ENCODE peak calls at places on chromosomes 16 and 17, in six cellular contexts. One of them, this sample, is unnamed.

GRCh38 chr16:13542284-13542683 is 377.7 kb upstream of the ERCC4 start:
- DNase-seq in nephron progenitor cell: no peak
- DNase-seq in mammary epithelial cell: no peak
- DNase-seq in AG09309: no peak
- DNase-seq in NCI-H1092: no peak
- DNase-seq in astrocyte of the hippocampus: no peak
- DNase-seq in this sample: no peak

GRCh38 chr16:10878644-10879498 is 1.9 kb downstream of the CIITA start:
- DNase-seq in mammary epithelial cell: peak; percentile 40
- DNase-seq in astrocyte of the hippocampus: peak; percentile 70
- DNase-seq in AG09309: no peak
- DNase-seq in nephron progenitor cell: no peak
- DNase-seq in NCI-H1092: no peak
- DNase-seq in this sample: no peak

GRCh38 chr17:46870116-46870803 is 18.9 kb downstream of the WNT9B start:
- DNase-seq in NCI-H1092: no peak
- DNase-seq in mammary epithelial cell: no peak
- DNase-seq in nephron progenitor cell: no peak
- DNase-seq in astrocyte of the hippocampus: no peak
- DNase-seq in AG09309: no peak
- DNase-seq in this sample: no peak

GRCh38 chr16:19588661-19589060 is 33.2 kb downstream of the VPS35L start:
- DNase-seq in NCI-H1092: no peak
- DNase-seq in AG09309: no peak
- DNase-seq in mammary epithelial cell: no peak
- DNase-seq in nephron progenitor cell: no peak
- DNase-seq in astrocyte of the hippocampus: no peak
- DNase-seq in this sample: no peak

GRCh38 chr16:86808863-86809444 is 230.6 kb downstream of the FOXL1 start:
- DNase-seq in mammary epithelial cell: no peak
- DNase-seq in astrocyte of the hippocampus: no peak
- DNase-seq in AG09309: no peak
- DNase-seq in nephron progenitor cell: no peak
- DNase-seq in NCI-H1092: no peak
- DNase-seq in this sample: no peak

GRCh38 chr17:75241502-75241901 is 19.9 kb downstream of the GGA3 start:
- DNase-seq in mammary epithelial cell: no peak
- DNase-seq in NCI-H1092: no peak
- DNase-seq in nephron progenitor cell: no peak
- DNase-seq in astrocyte of the hippocampus: no peak
- DNase-seq in AG09309: no peak
- DNase-seq in this sample: peak; percentile 21

GRCh38 chr17:59331929-59332889 is 754 bp downstream of the YPEL2 start:
- DNase-seq in nephron progenitor cell: peak; percentile 60
- DNase-seq in NCI-H1092: no peak
- DNase-seq in AG09309: no peak
- DNase-seq in mammary epithelial cell: peak; percentile 9
- DNase-seq in astrocyte of the hippocampus: peak; percentile 52
- DNase-seq in this sample: peak; percentile 31

GRCh38 chr16:54699656-54700055 is 231.0 kb upstream of the IRX5 start:
- DNase-seq in mammary epithelial cell: no peak
- DNase-seq in AG09309: no peak
- DNase-seq in nephron progenitor cell: no peak
- DNase-seq in NCI-H1092: no peak
- DNase-seq in astrocyte of the hippocampus: no peak
- DNase-seq in this sample: no peak

GRCh38 chr17:82301916-82302497 is 15.4 kb downstream of the CD7 start:
- DNase-seq in nephron progenitor cell: no peak
- DNase-seq in AG09309: no peak
- DNase-seq in NCI-H1092: no peak
- DNase-seq in mammary epithelial cell: peak; percentile 80
- DNase-seq in astrocyte of the hippocampus: no peak
- DNase-seq in this sample: no peak

GRCh38 chr17:74450925-74451403 is 15.5 kb upstream of the CD300A start:
- DNase-seq in AG09309: no peak
- DNase-seq in nephron progenitor cell: no peak
- DNase-seq in NCI-H1092: no peak
- DNase-seq in mammary epithelial cell: no peak
- DNase-seq in astrocyte of the hippocampus: no peak
- DNase-seq in this sample: no peak

GRCh38 chr17:64357191-64357981 is 33.3 kb downstream of the PECAM1 start:
- DNase-seq in nephron progenitor cell: no peak
- DNase-seq in NCI-H1092: peak; percentile 63
- DNase-seq in mammary epithelial cell: peak; percentile 74
- DNase-seq in AG09309: peak; percentile 99
- DNase-seq in astrocyte of the hippocampus: peak; percentile 74
- DNase-seq in this sample: peak; percentile 100

GRCh38 chr16:396605-397004 is 394 bp upstream of the NME4 start:
- DNase-seq in astrocyte of the hippocampus: peak; percentile 65
- DNase-seq in NCI-H1092: peak; percentile 39
- DNase-seq in AG09309: no peak
- DNase-seq in mammary epithelial cell: no peak
- DNase-seq in nephron progenitor cell: peak; percentile 60
- DNase-seq in this sample: peak; percentile 24

GRCh38 chr17:51245535-51245934 is 14.3 kb downstream of the MBTD1 start:
- DNase-seq in AG09309: no peak
- DNase-seq in mammary epithelial cell: no peak
- DNase-seq in astrocyte of the hippocampus: peak; percentile 20
- DNase-seq in nephron progenitor cell: no peak
- DNase-seq in NCI-H1092: no peak
- DNase-seq in this sample: no peak